ENCODE peak calls at places on chromosomes 5 and 9, in five cellular contexts. D, I, A, S and J are unnamed samples. For H3K36me3, the result is how much of the 10 kb centered on the place peaks cover.

GRCh38 chr5:91111473-91112238 is 271.5 kb downstream of the ARRDC3 start:
- DNase-seq in D (no peak), I (no peak), S (no peak), A (no peak), J (no peak)

GRCh38 chr9:100641166-100641565 is 63.3 kb downstream of the CAVIN4 start:
- DNase-seq in S (no peak), A (no peak), D (no peak), I (no peak), J (no peak)

GRCh38 chr9:136075881-136076678 is 19.0 kb downstream of the NACC2 start:
- DNase-seq in A (no peak), D (no peak), I (no peak), S (no peak), J (no peak)

GRCh38 chr5:53403758-53404157 is 76.7 kb upstream of the FST start:
- DNase-seq in S (no peak), A (no peak), D (no peak), I (no peak), J (peak)

GRCh38 chr5:159619826-159620225 is 289.5 kb upstream of the IL12B start:
- DNase-seq in I (no peak), D (no peak), A (no peak), S (no peak), J (no peak)

GRCh38 chr5:28408186-28408585 is 1369.8 kb upstream of the CDH9 start:
- DNase-seq in I (no peak), S (no peak), A (no peak), D (no peak), J (peak)

GRCh38 chr9:135884328-135885035 is 22.9 kb downstream of the CAMSAP1 start:
- DNase-seq in D (no peak), S (no peak), A (no peak), I (no peak), J (peak)

GRCh38 chr9:126722922-126723806 is 81.7 kb upstream of the ZBTB43 start:
- DNase-seq in D (no peak), I (peak), A (peak), S (no peak), J (no peak)

GRCh38 chr5:151632941-151633340 is 41.8 kb upstream of the FAT2 start:
- DNase-seq in I (no peak), A (no peak), D (no peak), S (no peak), J (no peak)

GRCh38 chr5:113050606-113051391 is 74.2 kb downstream of the DCP2 start:
- DNase-seq in A (no peak), S (no peak), D (no peak), I (no peak), J (peak)

GRCh38 chr9:8555767-8556500 is 756.4 kb upstream of the DMAC1 start:
- DNase-seq in A (no peak), D (no peak), I (no peak), S (no peak), J (no peak)

GRCh38 chr5:58999804-59000595 is 417.1 kb downstream of the RAB3C start:
- DNase-seq in D (no peak), A (no peak), S (no peak), I (no peak), J (peak)

GRCh38 chr9:18542837-18543405 is 69.0 kb downstream of the ADAMTSL1 start:
- DNase-seq in S (no peak), I (no peak), D (no peak), A (no peak), J (peak)

GRCh38 chr5:14672082-14672481 is 7.6 kb downstream of the OTULIN start:
- DNase-seq in S (no peak), A (peak), D (no peak), I (no peak), J (no peak)

GRCh38 chr5:131381011-131381410 is 117.2 kb downstream of the CDC42SE2 start:
- DNase-seq in I (no peak), D (no peak), S (no peak), A (no peak), J (peak)

GRCh38 chr9:110058304-110058953 is 149.5 kb downstream of the C9orf152 start:
- DNase-seq in I (peak), D (no peak), S (no peak), A (peak), J (peak)

GRCh38 chr5:136802382-136802781 is 437.0 kb upstream of the TRPC7 start:
- DNase-seq in S (no peak), I (no peak), A (no peak), D (no peak), J (no peak)

GRCh38 chr5:68452286-68452685 is 236.7 kb downstream of the PIK3R1 start:
- DNase-seq in S (no peak), D (no peak), I (no peak), A (no peak), J (no peak)

GRCh38 chr5:174115226-174115625 is 69.7 kb downstream of the NSG2 start:
- DNase-seq in I (no peak), A (no peak), D (no peak), S (no peak), J (no peak)

GRCh38 chr9:3479516-3480352 is 46.1 kb downstream of the RFX3 start:
- DNase-seq in D (no peak), S (no peak), A (no peak), I (no peak), J (no peak)

GRCh38 chr5:127418378-127418777 is 99.1 kb upstream of the PRRC1 start:
- DNase-seq in S (no peak), I (no peak), A (no peak), D (no peak), J (no peak)

GRCh38 chr9:124262596-124263045 is 4.9 kb downstream of the NEK6 start:
- DNase-seq in I (no peak), D (no peak), S (no peak), A (no peak), J (peak)

GRCh38 chr5:180172447-180173197 is 36.4 kb downstream of the RASGEF1C start:
- DNase-seq in S (peak), A (no peak), I (no peak), D (peak), J (no peak)

GRCh38 chr5:122576266-122577016 is 198.4 kb upstream of the SNX2 start:
- DNase-seq in S (no peak), A (no peak), I (no peak), D (no peak), J (peak)

GRCh38 chr5:43602818-43603534 is at the start of gene NNT:
- DNase-seq in S (peak), A (peak), D (peak), I (peak), J (peak)

GRCh38 chr5:82331557-82331956 is 53.4 kb upstream of the RPS23 start:
- DNase-seq in D (no peak), I (no peak), A (no peak), S (no peak), J (no peak)

GRCh38 chr9:129383415-129384088 is 205.5 kb upstream of the IER5L start:
- DNase-seq in A (peak), S (peak), I (peak), D (peak), J (peak)

DNA sequence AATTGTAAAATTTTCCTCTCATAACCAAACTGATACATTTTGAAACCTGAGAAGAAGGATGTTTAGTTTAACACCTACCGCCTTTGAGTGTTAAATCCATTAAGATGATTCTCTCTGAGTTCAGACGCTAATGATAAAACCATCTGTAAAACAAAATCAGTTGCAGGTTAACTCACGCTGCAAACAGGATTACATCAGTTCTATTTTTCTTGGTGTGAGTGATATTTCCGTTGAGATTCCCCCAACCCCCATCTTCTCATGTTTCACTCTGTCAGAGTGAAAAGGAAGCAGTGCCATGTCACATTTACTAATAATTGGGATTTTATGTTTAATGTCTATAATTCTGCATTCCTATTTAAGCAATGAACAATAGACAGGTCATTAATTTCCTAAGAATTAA is 146.5 kb downstream of the FANCC start:
- DNase-seq in D (no peak), S (no peak), A (no peak), I (no peak), J (peak)
- H3K36me3 ChIP-seq in D (under half), S (under half), A (under half), I (under half), J (under half)

GRCh38 chr9:133396952-133397351 is 20.8 kb downstream of the STKLD1 start:
- DNase-seq in S (no peak), A (no peak), I (no peak), D (no peak), J (no peak)
- TF ChIP-seq CTCF in S (no peak), A (no peak), I (no peak), D (no peak), J (no peak)

GRCh38 chr9:132896264-132896663 is 17.6 kb downstream of the SPACA9 start:
- DNase-seq in I (no peak), D (no peak), S (no peak), A (peak), J (no peak)

GRCh38 chr9:132894857-132895846 is 16.5 kb downstream of the SPACA9 start:
- DNase-seq in S (no peak), I (no peak), D (no peak), A (peak), J (no peak)

GRCh38 chr9:132894343-132894742 is 15.6 kb downstream of the SPACA9 start:
- DNase-seq in S (no peak), I (peak), A (peak), D (no peak), J (no peak)

GRCh38 chr9:132898043-132898442 is 19.3 kb downstream of the SPACA9 start:
- DNase-seq in S (no peak), A (peak), I (no peak), D (no peak), J (no peak)

GRCh38 chr9:132896906-132897305 is 18.2 kb downstream of the SPACA9 start:
- DNase-seq in D (no peak), I (no peak), S (peak), A (peak), J (no peak)
- H3K36me3 ChIP-seq in D (under half), I (under half), S (under half), A (half or more), J (under half)

GRCh38 chr9:111301195-111301594 is 28.8 kb downstream of the OR2K2 start:
- DNase-seq in D (no peak), S (no peak), I (no peak), A (no peak), J (peak)

GRCh38 chr9:111297061-111297824 is 32.8 kb downstream of the OR2K2 start:
- DNase-seq in I (no peak), D (no peak), A (no peak), S (no peak), J (peak)

GRCh38 chr9:111300140-111300735 is 29.8 kb downstream of the OR2K2 start:
- DNase-seq in I (no peak), D (no peak), S (no peak), A (no peak), J (no peak)

GRCh38 chr9:111298111-111298510 is 31.9 kb downstream of the OR2K2 start:
- DNase-seq in D (no peak), S (no peak), I (no peak), A (no peak), J (no peak)

GRCh38 chr9:111298831-111299603 is 31.0 kb downstream of the OR2K2 start:
- DNase-seq in D (peak), I (peak), S (peak), A (no peak), J (peak)
- TF ChIP-seq CTCF in D (peak), I (peak), S (peak), A (peak), J (peak)

DNA sequence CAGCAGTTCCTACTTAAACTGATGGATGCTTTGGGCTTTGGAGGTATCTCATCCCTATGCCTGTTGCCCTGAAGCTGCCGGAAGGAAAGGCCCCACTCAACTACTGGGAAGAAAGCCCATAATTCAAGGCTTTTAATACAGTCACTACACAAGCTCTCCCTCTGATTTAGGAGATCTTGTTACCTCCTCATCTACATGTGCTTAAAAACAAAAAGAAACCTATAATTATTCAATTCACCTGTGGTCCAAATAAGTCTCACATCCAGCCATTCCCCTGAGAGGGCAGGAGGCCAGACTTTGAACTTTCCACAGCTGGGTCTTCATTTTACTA is 715 bp upstream of the LEAP2 start:
- DNase-seq in A (no peak), S (no peak), D (no peak), I (no peak), J (no peak)
- H3K36me3 ChIP-seq in A (under half), S (under half), D (under half), I (under half), J (under half)

GRCh38 chr5:169471021-169471420 is 112.6 kb upstream of the SPDL1 start:
- DNase-seq in S (no peak), I (no peak), A (no peak), D (no peak), J (no peak)

GRCh38 chr5:169474226-169474625 is 109.3 kb upstream of the SPDL1 start:
- DNase-seq in S (no peak), I (no peak), A (no peak), D (no peak), J (peak)
- TF ChIP-seq CTCF in S (no peak), I (no peak), A (no peak), D (no peak), J (no peak)

DNA sequence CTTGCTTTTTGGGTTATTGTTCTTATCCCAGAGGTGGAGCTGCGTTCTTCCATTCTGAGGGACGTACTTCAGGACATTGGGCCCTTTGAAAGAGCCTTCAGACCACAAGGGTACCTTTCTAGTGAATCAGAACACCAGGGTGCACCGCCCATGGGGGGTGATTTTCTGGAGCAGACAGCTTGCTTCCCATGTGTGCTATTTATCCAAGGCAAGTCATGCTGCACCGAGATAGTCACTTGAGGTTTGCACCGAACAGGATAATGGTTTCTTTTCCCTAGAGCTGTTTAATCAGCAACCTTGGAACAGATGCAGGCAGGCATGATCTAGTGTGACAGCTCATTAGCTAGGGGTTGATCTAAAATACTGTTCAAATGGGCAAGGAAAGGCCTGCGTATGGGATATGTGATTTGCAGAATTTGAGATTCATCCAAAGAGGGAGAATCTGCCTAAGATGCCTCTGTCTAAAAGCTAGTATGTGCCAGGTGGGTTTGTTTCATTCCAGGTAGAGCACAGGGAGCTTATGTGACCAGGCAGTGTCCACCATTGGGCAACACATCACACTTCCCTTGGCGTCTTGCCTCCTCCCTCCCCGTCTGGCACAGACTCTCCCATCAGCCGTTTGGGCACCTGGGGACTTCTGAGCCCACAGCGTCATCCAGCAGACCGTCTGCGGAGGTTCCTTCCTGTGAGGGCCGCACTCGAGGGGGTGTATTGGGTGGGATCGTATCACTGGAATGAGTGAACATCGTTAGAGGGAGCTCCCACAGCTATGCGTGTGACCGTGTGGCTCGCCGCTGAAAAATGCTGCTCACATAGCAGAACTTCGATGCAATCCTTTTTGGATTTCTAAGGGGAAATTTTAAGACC is 23.0 kb downstream of the ABL1 start:
- DNase-seq in D (peak), I (peak), S (peak), A (no peak), J (peak)
- H3K36me3 ChIP-seq in D (under half), I (under half), S (under half), A (under half), J (under half)